ENCODE peak calls at places on chromosomes 4 and X, in four cellular contexts. E is A549, G is K562, O is HepG2. C is an unnamed sample.

GRCh38 chr4:52837716-52838558 is 24.2 kb upstream of the RASL11B start:
- DNase-seq in E (no peak), G (no peak), O (peak; percentile 31), C (peak; percentile 77)

GRCh38 chr4:157294575-157294974 is 74.0 kb downstream of the GRIA2 start:
- DNase-seq in E (no peak), G (no peak), O (no peak), C (no peak)

GRCh38 chr4:5018603-5019002 is 655 bp downstream of the CYTL1 start:
- DNase-seq in E (no peak), G (no peak), O (no peak), C (peak; percentile 65)

GRCh38 chr4:48047896-48048295 is 31.3 kb downstream of the NIPAL1 start:
- DNase-seq in E (no peak), G (no peak), O (no peak), C (no peak)

GRCh38 chrX:107603433-107604159 is 24.7 kb upstream of the PRPS1 start:
- DNase-seq in E (no peak), G (no peak), O (no peak), C (no peak)

GRCh38 chrX:128287693-128288092 is 235.5 kb upstream of the ACTRT1 start:
- DNase-seq in E (no peak), G (no peak), O (no peak), C (peak; percentile 5)

GRCh38 chr4:104487105-104487504 is 7.6 kb downstream of the CXXC4 start:
- DNase-seq in E (no peak), G (no peak), O (no peak), C (no peak)

GRCh38 chr4:2900701-2901100 is 57.1 kb downstream of the ADD1 start:
- DNase-seq in E (no peak), G (no peak), O (no peak), C (no peak)

GRCh38 chr4:22129454-22130075 is 181.0 kb upstream of the KCNIP4 start:
- DNase-seq in E (no peak), G (peak; percentile 8), O (peak; percentile 5), C (peak; percentile 52)

GRCh38 chr4:102263024-102263787 is 82.1 kb downstream of the SLC39A8 start:
- DNase-seq in E (peak; percentile 31), G (peak; percentile 15), O (peak; percentile 41), C (peak; percentile 44)

GRCh38 chr4:179307297-179308136 is 1865.3 kb upstream of the AGA start:
- DNase-seq in E (peak; percentile 1), G (peak; percentile 10), O (peak; percentile 24), C (peak; percentile 53)

GRCh38 chr4:39323836-39324235 is 42.3 kb downstream of the RFC1 start:
- DNase-seq in E (no peak), G (no peak), O (no peak), C (no peak)

GRCh38 chr4:142815834-142816233 is 30.3 kb downstream of the INPP4B start:
- DNase-seq in E (no peak), G (no peak), O (no peak), C (no peak)

GRCh38 chr4:106809083-106809482 is 227.0 kb downstream of the DKK2 start:
- DNase-seq in E (no peak), G (no peak), O (peak; percentile 19), C (peak; percentile 73)

GRCh38 chrX:39853417-39853816 is 244.3 kb downstream of the BCOR start:
- DNase-seq in E (no peak), G (no peak), O (no peak), C (no peak)

GRCh38 chrX:39856472-39857121 is 241.2 kb downstream of the BCOR start:
- DNase-seq in E (no peak), G (no peak), O (no peak), C (peak; percentile 43)

GRCh38 chrX:39852496-39852895 is 245.3 kb downstream of the BCOR start:
- DNase-seq in E (no peak), G (no peak), O (no peak), C (no peak)

GRCh38 chrX:39855748-39856129 is 242.0 kb downstream of the BCOR start:
- DNase-seq in E (peak; percentile 28), G (peak; percentile 79), O (no peak), C (peak; percentile 77)

DNA sequence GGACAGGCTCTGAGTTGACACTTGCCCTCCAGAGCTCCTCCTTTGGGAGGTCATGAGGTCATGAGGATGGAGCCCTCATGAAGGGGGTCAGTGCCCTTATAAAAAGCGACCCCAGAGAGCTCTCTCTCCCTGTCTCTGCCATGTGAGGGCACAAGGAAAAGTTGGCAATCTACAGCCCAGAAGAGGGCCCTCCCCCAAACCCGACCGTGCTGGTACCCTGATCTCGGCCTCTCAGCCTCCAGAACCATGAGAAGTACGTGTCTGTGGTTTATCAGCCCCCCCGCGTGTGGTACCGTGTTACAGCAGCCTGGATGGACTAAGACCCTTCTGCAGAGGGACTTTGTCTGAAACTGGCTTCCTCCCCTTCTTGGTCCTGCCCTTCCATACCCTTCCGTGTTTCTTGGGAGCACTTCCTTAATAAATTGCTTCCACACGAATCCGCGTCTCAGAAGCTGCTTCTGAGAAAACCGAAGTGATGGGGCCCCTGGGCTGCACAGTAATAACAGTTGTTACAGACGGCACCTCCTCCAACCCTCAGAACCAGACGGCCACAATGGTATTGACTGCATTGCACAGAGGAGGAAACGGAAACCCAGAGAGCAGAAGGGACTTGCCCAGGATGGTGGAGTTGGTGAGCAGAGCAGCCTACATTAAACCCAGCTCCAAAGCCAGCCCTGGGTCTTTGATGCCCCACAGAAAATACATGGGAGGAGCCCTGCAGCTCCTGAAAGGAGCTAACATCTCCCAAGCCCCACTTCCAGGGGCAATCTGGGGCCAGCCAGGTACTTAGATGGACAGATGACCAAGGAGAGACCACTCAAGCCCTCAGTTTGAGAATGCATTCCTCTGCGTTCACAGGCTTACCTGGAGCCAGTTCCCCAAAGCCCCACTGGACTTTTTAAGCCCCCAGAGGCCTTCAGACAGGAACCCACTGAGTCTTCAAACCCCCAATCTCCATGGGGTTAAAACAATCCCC is 242.7 kb downstream of the BCOR start:
- DNase-seq in E (no peak), G (peak; percentile 20), O (no peak), C (peak; percentile 88)
- H3K4me3 ChIP-seq in E (no peak overlapping the region), G (peak overlapping the region; percentile 39), O (no peak overlapping the region), C (peak overlapping the region; percentile 28)

GRCh38 chr4:110970642-110971041 is 347.8 kb upstream of the PITX2 start:
- DNase-seq in E (peak; percentile 4), G (no peak), O (peak; percentile 49), C (peak; percentile 69)
- TF ChIP-seq CTCF in E (peak; percentile 15), G (no peak), O (peak; percentile 53), C (peak; percentile 81)

DNA sequence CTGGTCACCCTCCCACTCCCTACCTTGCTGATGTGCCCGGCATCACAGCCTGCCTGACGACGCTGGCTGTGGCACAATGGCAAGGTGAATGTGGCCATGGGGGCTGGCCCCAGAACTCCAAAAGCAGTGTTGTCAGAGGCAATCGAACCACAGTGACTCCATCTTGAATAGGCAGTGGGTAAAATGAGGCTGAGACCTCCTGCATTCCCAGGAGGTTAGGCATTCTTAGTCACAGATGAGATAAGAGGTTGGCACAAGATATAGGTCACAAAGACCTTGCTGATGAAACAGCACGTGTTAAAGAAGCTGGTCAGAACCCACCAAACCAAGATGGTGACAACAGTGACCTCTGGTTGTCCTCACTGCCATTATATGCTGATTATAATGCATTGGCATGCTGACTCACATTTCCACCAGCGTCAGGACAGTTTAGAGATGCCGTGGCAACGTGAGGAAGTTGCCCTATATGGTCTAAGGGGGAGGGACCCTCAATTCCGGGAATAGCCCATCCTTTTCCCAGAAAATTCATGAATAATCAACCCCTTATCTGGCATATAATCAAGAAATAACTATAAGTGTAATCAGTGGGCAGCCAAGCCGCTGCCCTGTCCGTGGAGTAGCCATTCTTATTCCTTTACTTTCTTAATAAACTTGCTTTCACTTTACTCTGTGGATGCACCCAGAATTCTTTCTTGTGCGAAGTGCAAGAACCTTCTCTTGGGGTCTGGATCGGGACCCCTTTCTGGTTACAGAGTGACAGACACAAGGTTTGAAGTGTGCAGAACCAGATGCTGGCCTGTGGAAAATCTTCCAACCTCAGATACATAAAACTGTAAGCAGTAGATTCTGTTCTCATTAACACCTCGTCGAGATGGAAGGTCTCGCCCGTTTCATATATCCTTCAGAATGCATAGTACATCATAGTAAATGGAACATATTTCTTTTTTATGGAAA is 26.8 kb upstream of the CLDN24 start:
- DNase-seq in E (no peak), G (peak; percentile 80), O (no peak), C (peak; percentile 28)
- TF ChIP-seq MYC in E (no peak), G (peak; percentile 99), O (no peak), C (no peak)

DNA sequence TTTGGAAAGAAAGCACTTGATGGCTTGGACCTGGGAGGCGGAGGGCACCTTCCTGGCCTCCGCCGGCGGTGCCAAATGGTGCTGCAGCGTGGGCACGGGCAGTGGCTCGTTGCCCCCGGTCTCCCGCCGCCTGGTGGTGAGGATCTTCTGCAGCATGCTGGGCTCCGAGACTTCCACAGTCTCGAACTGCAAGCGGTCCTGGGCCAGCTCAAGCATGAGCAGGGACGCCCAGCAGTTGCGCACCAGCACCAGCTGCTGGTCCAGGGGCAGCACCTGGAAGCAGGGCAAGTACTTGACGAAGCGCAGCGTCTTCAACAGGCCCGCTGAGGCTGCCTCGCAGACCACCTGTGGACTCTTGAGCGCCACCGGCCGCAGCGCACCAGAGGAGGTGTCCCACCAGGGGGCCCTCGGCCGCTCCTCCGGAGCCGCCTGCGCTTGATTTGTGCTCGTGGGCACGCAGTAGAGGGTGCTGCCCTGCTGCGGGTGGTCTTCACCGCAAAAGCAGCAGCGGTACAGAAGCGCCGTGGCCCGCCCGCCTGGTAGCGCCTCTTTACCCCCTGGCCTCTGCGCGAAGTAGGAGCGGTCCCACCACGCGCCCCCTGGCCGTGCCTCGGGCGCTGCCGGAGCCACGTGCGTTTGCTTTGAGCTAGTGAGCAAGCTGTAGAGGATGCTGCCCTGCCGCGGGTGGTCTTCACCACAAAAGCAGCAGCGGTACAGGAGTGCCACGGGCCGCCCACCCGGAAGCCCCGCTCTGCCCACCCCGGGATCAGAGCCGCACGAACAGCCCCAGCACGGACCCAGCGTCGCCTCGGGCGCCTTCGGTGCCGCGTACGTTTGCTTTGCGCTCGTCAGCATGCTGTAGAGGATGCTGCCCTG is 689 bp downstream of the NR0B1 start:
- DNase-seq in E (peak; percentile 46), G (no peak), O (no peak), C (no peak)
- H3K4me3 ChIP-seq in E (peak overlapping the region; percentile 83), G (no peak overlapping the region), O (no peak overlapping the region), C (no peak overlapping the region)

GRCh38 chr4:118736867-118737266 is 51.7 kb downstream of the METTL14 start:
- DNase-seq in E (no peak), G (no peak), O (no peak), C (no peak)
- TF ChIP-seq CTCF in E (no peak), G (no peak), O (no peak), C (no peak)

GRCh38 chr4:84971319-84971932 is 4.9 kb upstream of the WDFY3 start:
- DNase-seq in E (peak; percentile 16), G (peak; percentile 22), O (peak; percentile 53), C (peak; percentile 66)
- TF ChIP-seq MYC in E (no peak), G (no peak), O (no peak), C (no peak)